ENCODE peak calls at places on chromosome 17, in five cellular contexts. Z, L, V, S and X are unnamed samples.
A peak's percentile ranks its signal among the peaks of the same experiment; 100 is the strongest.

GRCh38 chr17:73335591-73336503 is 24.0 kb upstream of the CDC42EP4 start:
- DNase-seq in Z (no peak), L (no peak), V (peak; percentile 47), S (no peak), X (no peak)

GRCh38 chr17:40014375-40014980 is 762 bp upstream of the CSF3 start:
- DNase-seq in Z (no peak), L (no peak), V (peak; percentile 63), S (peak; percentile 68), X (peak; percentile 39)

GRCh38 chr17:80356231-80356856 is 58.6 kb upstream of the ENDOV start:
- DNase-seq in Z (no peak), L (no peak), V (no peak), S (no peak), X (peak; percentile 21)

GRCh38 chr17:75531724-75532090 is 6.2 kb downstream of the LLGL2 start:
- DNase-seq in Z (no peak), L (peak; percentile 78), V (no peak), S (no peak), X (no peak)

GRCh38 chr17:43723697-43724359 is 34.8 kb downstream of the SOST start:
- DNase-seq in Z (peak; percentile 94), L (no peak), V (no peak), S (no peak), X (no peak)

GRCh38 chr17:1108810-1109605 is 70.8 kb downstream of the ABR start:
- DNase-seq in Z (peak; percentile 48), L (peak; percentile 87), V (peak; percentile 83), S (peak; percentile 50), X (peak; percentile 88)

GRCh38 chr17:48427598-48427997 is 2.4 kb downstream of the SKAP1 start:
- DNase-seq in Z (no peak), L (no peak), V (no peak), S (no peak), X (no peak)

GRCh38 chr17:51828901-51829300 is 329.6 kb downstream of the CA10 start:
- DNase-seq in Z (no peak), L (no peak), V (no peak), S (no peak), X (no peak)

GRCh38 chr17:13544292-13544691 is 57.4 kb downstream of the HS3ST3A1 start:
- DNase-seq in Z (no peak), L (peak; percentile 64), V (no peak), S (no peak), X (peak; percentile 60)

DNA sequence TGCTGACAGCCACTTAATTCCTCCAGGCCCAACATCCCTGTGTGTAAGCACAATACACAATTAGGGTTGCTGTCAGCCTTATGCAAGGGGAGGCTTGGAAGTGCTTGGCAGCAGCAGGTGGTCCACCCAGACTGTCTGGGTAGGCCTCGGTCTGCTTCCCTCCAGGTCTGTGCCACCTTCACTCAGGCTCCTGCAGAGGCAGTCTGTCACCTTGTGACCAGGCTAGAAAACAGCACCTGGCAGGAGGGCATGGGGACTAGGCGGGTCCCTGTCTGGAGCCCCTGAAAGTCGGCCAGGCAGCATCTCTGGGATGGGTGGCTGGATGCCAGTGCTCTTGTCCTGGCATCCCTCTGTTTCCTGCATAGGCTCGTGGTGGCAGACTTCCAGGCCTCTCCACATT is 578.1 kb downstream of the KCNJ18 start:
- DNase-seq in Z (no peak), L (no peak), V (no peak), S (no peak), X (no peak)
- H3K4me3 ChIP-seq in Z (no peak overlapping the region), L (no peak overlapping the region), V (no peak overlapping the region), S (no peak overlapping the region), X (no peak overlapping the region)

GRCh38 chr17:81387235-81388060 is 7.8 kb upstream of the BAHCC1 start:
- DNase-seq in Z (peak; percentile 61), L (peak; percentile 85), V (peak; percentile 91), S (peak; percentile 63), X (peak; percentile 80)

GRCh38 chr17:81384929-81385319 is 10.3 kb upstream of the BAHCC1 start:
- DNase-seq in Z (no peak), L (no peak), V (no peak), S (no peak), X (peak; percentile 43)

GRCh38 chr17:81385320-81386111 is 9.7 kb upstream of the BAHCC1 start:
- DNase-seq in Z (no peak), L (no peak), V (no peak), S (no peak), X (peak; percentile 74)

GRCh38 chr17:81386646-81387234 is 8.5 kb upstream of the BAHCC1 start:
- DNase-seq in Z (no peak), L (peak; percentile 85), V (peak; percentile 83), S (no peak), X (peak; percentile 91)

DNA sequence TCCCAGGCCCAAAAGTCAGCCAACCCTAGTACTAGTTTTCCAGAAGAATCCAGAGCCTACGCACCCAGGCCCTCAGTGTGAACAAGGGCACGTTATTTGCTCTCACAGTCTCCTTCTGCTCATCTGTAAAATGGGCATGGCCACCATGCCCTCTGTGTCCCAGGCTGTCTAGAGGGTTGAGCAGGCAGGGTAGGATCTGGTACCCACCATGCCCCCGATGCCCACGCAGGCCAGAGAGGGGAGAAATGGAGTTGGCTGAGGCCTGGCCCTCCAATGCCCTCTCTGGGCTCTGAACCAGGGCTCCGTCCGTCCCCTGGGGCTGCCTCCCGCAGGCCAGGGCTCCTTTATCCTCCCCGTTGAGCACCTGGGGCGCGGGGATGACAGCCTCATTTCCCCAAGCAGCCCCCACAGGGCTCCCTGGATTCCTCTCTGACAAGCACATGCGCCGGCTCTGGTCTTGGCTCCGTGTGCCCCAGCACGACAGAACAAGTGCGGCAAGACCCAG is 9.1 kb upstream of the BAHCC1 start:
- DNase-seq in Z (no peak), L (no peak), V (no peak), S (peak; percentile 58), X (no peak)
- H3K4me3 ChIP-seq in Z (peak overlapping the region; percentile 82), L (peak overlapping the region; percentile 75), V (peak overlapping the region; percentile 51), S (no peak overlapping the region), X (peak overlapping the region; percentile 66)

GRCh38 chr17:29589524-29590260 is at the start of gene GIT1:
- DNase-seq in Z (peak; percentile 92), L (peak; percentile 92), V (peak; percentile 99), S (peak; percentile 86), X (peak; percentile 95)

GRCh38 chr17:29588017-29588557 is 1.4 kb downstream of the GIT1 start:
- DNase-seq in Z (no peak), L (no peak), V (no peak), S (no peak), X (no peak)

GRCh38 chr17:29586676-29587469 is 2.6 kb downstream of the GIT1 start:
- DNase-seq in Z (no peak), L (no peak), V (no peak), S (peak; percentile 15), X (peak; percentile 58)

GRCh38 chr17:29588561-29589411 is 662 bp downstream of the GIT1 start:
- DNase-seq in Z (peak; percentile 70), L (peak; percentile 78), V (peak; percentile 80), S (peak; percentile 39), X (peak; percentile 79)

DNA sequence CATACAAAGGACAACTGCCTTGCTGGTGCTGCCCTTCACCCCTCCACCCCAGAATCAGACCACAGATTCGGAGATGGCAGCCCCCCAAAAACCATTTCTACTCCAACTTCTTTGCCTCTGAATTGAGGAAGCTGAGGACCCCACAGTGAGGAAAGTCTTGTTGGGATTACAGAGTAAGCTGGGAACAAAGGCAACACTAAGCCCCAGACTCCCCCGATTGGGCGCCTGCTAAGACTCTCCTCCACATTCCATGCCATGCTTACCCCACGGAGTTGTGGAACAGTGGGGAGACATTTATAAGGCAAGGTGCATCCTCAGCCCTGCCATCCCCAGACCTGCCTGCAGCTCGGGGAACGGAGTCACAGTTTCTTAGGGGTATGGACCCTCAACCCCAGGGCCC is 1.9 kb downstream of the GIT1 start:
- DNase-seq in Z (no peak), L (no peak), V (no peak), S (no peak), X (no peak)
- H3K4me3 ChIP-seq in Z (peak overlapping the region; percentile 82), L (peak overlapping the region; percentile 77), V (no peak overlapping the region), S (no peak overlapping the region), X (peak overlapping the region; percentile 89)

GRCh38 chr17:82956146-82956725 is 116.4 kb upstream of the ZNF750 start:
- DNase-seq in Z (no peak), L (peak; percentile 54), V (peak; percentile 52), S (no peak), X (peak; percentile 52)
- H3K4me3 ChIP-seq in Z (no peak overlapping the region), L (no peak overlapping the region), V (no peak overlapping the region), S (no peak overlapping the region), X (no peak overlapping the region)

GRCh38 chr17:77862890-77863813 is 95.4 kb upstream of the TNRC6C start:
- DNase-seq in Z (no peak), L (peak; percentile 35), V (no peak), S (no peak), X (no peak)
- H3K4me3 ChIP-seq in Z (no peak overlapping the region), L (no peak overlapping the region), V (no peak overlapping the region), S (no peak overlapping the region), X (no peak overlapping the region)

DNA sequence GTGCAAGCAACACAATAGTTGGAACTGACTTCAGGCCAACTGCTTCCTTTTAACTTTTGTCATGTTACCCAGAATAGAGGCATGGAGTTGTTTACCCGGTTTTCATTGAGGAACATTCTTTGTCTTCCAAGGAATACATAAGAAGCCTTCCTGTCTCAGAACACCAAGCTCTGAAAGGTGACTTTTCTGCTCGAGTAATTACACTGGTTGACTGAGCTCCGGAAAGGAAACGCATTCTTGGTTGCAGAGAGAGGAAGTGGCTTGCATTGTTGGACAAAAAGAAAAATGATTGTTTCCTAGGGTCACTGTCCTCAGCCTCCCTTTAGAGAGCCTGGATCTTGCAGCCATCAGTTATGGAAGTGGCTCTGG is 30.8 kb upstream of the SEC14L1 start:
- DNase-seq in Z (no peak), L (no peak), V (no peak), S (no peak), X (no peak)
- H3K4me3 ChIP-seq in Z (no peak overlapping the region), L (no peak overlapping the region), V (no peak overlapping the region), S (no peak overlapping the region), X (no peak overlapping the region)

DNA sequence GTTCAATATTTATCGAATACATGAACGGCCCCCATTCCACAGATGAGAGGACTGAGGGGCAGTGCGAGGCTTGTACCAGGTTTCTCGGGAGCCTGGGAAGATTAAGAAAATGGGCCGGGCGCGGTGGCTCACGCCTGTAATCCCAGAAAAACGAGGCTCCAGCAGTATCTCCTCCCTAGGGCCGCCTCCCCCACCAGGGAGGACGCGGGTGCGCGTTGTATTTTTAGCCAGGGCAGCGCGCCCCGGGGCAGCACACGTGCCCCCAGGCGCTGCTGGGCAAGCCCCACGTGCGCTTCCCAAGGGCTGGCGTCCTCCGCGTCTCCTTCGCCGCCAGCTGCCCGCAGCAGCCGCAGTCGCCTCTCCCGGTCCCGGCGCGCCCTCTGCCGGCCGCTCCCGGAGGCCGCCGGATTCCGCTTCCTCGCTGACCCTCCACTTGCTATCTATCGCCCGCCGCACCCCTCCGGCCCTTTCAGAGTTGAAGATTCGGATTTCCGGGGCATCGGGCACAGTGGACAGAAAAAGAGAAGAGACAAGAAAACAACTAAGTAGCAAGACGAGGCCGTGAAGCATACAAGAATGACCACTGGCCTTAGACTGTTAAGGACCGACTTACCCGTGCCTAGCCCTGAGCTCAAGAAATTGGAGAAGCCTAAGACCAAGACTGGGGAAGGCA is 1.9 kb upstream of the YBX2 start:
- DNase-seq in Z (peak; percentile 86), L (peak; percentile 91), V (peak; percentile 96), S (peak; percentile 84), X (peak; percentile 94)
- H3K4me3 ChIP-seq in Z (no peak overlapping the region), L (no peak overlapping the region), V (no peak overlapping the region), S (no peak overlapping the region), X (no peak overlapping the region)

DNA sequence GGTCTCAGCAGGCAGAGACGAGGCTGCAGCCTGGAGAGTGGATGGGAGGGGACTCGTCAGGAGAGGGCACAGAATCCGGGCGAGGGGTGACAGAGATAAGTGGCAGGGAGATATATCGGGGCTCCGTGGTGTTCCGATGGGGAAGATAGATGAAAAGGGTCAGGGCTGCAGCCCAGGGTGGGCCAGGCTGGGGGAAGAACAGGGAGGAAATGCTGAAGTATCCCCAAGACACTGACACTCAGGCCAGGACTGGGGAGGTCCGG is 2.1 kb downstream of the LGALS3BP start:
- DNase-seq in Z (no peak), L (no peak), V (no peak), S (no peak), X (no peak)
- H3K4me3 ChIP-seq in Z (no peak overlapping the region), L (no peak overlapping the region), V (no peak overlapping the region), S (no peak overlapping the region), X (no peak overlapping the region)